ENCODE peak calls at places on chromosomes 3 and 15, in ten cellular contexts. G is RCC 7860; W is stimulated activated CD4-positive, alpha-beta T cell treated with anti-CD3 and anti-CD28 coated beads, Interleukin-2, amount 100 ng/mL, for 48 hours; M is GM19239; H is effector memory CD8-positive, alpha-beta T cell; Y is NCI-H1092; A is NCI-H1436; F is colonic mucosa; B is activated CD8-positive, alpha-beta memory T cell treated with anti-CD3 and anti-CD28 coated beads for 4 hours; X is B cell. E is an unnamed sample.

GRCh38 chr3:152198655-152199054 is 70.1 kb upstream of the MBNL1 start:
- DNase-seq in M (no peak), Y (no peak), F (no peak), B (no peak), A (no peak), W (no peak), H (no peak), X (no peak), G (no peak), E (no peak)

GRCh38 chr15:38588672-38589071 is 24.1 kb upstream of the RASGRP1 start:
- DNase-seq in B (no peak), M (no peak), F (no peak), A (no peak), W (no peak), X (no peak), G (peak; percentile 21), H (no peak), Y (no peak), E (no peak)

GRCh38 chr3:124142389-124142970 is 150.6 kb upstream of the ROPN1 start:
- DNase-seq in H (no peak), A (no peak), B (no peak), X (no peak), Y (no peak), W (no peak), G (no peak), M (no peak), F (no peak), E (no peak)

GRCh38 chr15:57146394-57147140 is 228.1 kb downstream of the TCF12 start:
- DNase-seq in B (no peak), W (no peak), F (peak; percentile 41), M (no peak), A (peak; percentile 61), H (no peak), X (peak; percentile 71), G (peak; percentile 46), Y (peak; percentile 28), E (peak; percentile 15)

GRCh38 chr3:99532246-99532645 is 106.1 kb upstream of the COL8A1 start:
- DNase-seq in X (no peak), B (no peak), M (no peak), G (peak; percentile 45), W (no peak), F (peak; percentile 49), A (no peak), Y (no peak), H (no peak), E (no peak)

GRCh38 chr3:172461530-172462138 is 13.4 kb upstream of the GHSR start:
- DNase-seq in G (peak; percentile 48), H (no peak), F (no peak), A (peak; percentile 27), X (peak; percentile 32), M (peak; percentile 40), W (no peak), Y (no peak), B (no peak), E (no peak)

GRCh38 chr3:129268396-129268795 is 10.3 kb upstream of the HMCES start:
- DNase-seq in B (no peak), F (no peak), Y (no peak), G (no peak), W (no peak), M (no peak), H (no peak), A (no peak), X (no peak), E (no peak)

GRCh38 chr3:72380193-72380592 is 468.1 kb downstream of the SHQ1 start:
- DNase-seq in A (no peak), G (no peak), B (no peak), X (no peak), M (no peak), Y (no peak), H (no peak), F (no peak), W (no peak), E (no peak)

GRCh38 chr3:185715091-185715490 is 109.8 kb downstream of the IGF2BP2 start:
- DNase-seq in A (no peak), X (no peak), F (no peak), W (no peak), H (no peak), Y (no peak), M (no peak), G (peak; percentile 38), B (no peak), E (no peak)

GRCh38 chr3:43709022-43709421 is 18.3 kb downstream of the ABHD5 start:
- DNase-seq in X (no peak), H (no peak), B (no peak), W (no peak), A (no peak), G (no peak), M (no peak), Y (no peak), F (no peak), E (no peak)

GRCh38 chr3:150309557-150309956 is 98.5 kb upstream of the TSC22D2 start:
- DNase-seq in G (peak; percentile 71), W (no peak), H (no peak), F (no peak), Y (no peak), M (no peak), X (no peak), B (no peak), A (no peak), E (no peak)

GRCh38 chr3:183285318-183285717 is 32.3 kb downstream of the B3GNT5 start:
- DNase-seq in H (no peak), Y (no peak), B (no peak), G (no peak), F (no peak), X (no peak), W (no peak), M (no peak), A (no peak), E (no peak)

GRCh38 chr3:184337315-184337714 is at the start of gene FAM131A:
- DNase-seq in A (no peak), F (no peak), M (no peak), G (no peak), X (no peak), H (no peak), B (no peak), W (no peak), Y (no peak), E (no peak)